ENCODE peak calls at places on chromosomes 3 and 15, in six cellular contexts. J is psoas muscle, Q is foreskin fibroblast, D is natural killer cell, H is epithelial cell of esophagus, L is GM13977. V is an unnamed sample.

GRCh38 chr15:76342046-76342381 is 5.4 kb downstream of the ISL2 start:
- DNase-seq in J (no peak), L (peak; percentile 30), Q (no peak), H (no peak), D (no peak), V (no peak)

GRCh38 chr3:129161860-129162271 is 1.0 kb upstream of the ISY1 start:
- DNase-seq in Q (peak; percentile 52), H (peak; percentile 38), J (no peak), D (peak; percentile 29), L (peak; percentile 43), V (peak; percentile 38)

GRCh38 chr3:102069211-102069662 is 219.9 kb downstream of the NFKBIZ start:
- DNase-seq in D (no peak), J (peak; percentile 13), L (no peak), H (peak; percentile 88), Q (peak; percentile 89), V (peak; percentile 90)

GRCh38 chr3:142947352-142947751 is 16.1 kb downstream of the PAQR9 start:
- DNase-seq in J (no peak), D (no peak), H (no peak), L (no peak), Q (no peak), V (no peak)

GRCh38 chr15:63491979-63492378 is 12.4 kb upstream of the USP3 start:
- DNase-seq in J (no peak), H (no peak), D (no peak), L (no peak), Q (peak; percentile 40), V (no peak)

GRCh38 chr3:72633101-72633500 is 215.1 kb downstream of the SHQ1 start:
- DNase-seq in J (no peak), H (no peak), L (no peak), Q (peak; percentile 20), D (no peak), V (no peak)

GRCh38 chr3:189355481-189356201 is 183.9 kb downstream of the TPRG1 start:
- DNase-seq in D (no peak), H (peak; percentile 94), L (no peak), J (no peak), Q (no peak), V (peak; percentile 95)

GRCh38 chr3:18445421-18446066 is 20.4 kb upstream of the SATB1 start:
- DNase-seq in J (no peak), H (no peak), Q (peak; percentile 9), L (peak; percentile 14), D (peak; percentile 64), V (no peak)

GRCh38 chr3:57787867-57788623 is 31.9 kb downstream of the SLMAP start:
- DNase-seq in Q (no peak), H (peak; percentile 35), L (peak; percentile 74), J (no peak), D (no peak), V (no peak)

GRCh38 chr3:15754047-15754446 is 43.7 kb downstream of the ANKRD28 start:
- DNase-seq in Q (peak; percentile 73), L (no peak), D (no peak), J (no peak), H (peak; percentile 72), V (peak; percentile 81)

GRCh38 chr15:60795889-60796288 is 316.9 kb upstream of the ICE2 start:
- DNase-seq in D (no peak), L (peak; percentile 62), J (no peak), H (no peak), Q (no peak), V (no peak)

GRCh38 chr3:25454411-25454927 is 26.4 kb downstream of the RARB start:
- DNase-seq in J (no peak), D (no peak), Q (no peak), L (no peak), H (no peak), V (no peak)

GRCh38 chr15:70430029-70430428 is 332.3 kb upstream of the TLE3 start:
- DNase-seq in L (no peak), H (peak; percentile 96), Q (peak; percentile 37), J (no peak), D (no peak), V (peak; percentile 99)

GRCh38 chr15:50140097-50140496 is 21.1 kb upstream of the ATP8B4 start:
- DNase-seq in D (no peak), H (no peak), L (no peak), Q (no peak), J (no peak), V (no peak)

GRCh38 chr3:60133269-60133877 is 1083.5 kb upstream of the CFAP20DC start:
- DNase-seq in J (no peak), Q (no peak), H (peak; percentile 1), L (no peak), D (no peak), V (peak; percentile 25)

GRCh38 chr15:52080031-52080430 is 32.5 kb downstream of the BCL2L10 start:
- DNase-seq in J (no peak), Q (no peak), D (no peak), L (no peak), H (peak; percentile 91), V (peak; percentile 93)

GRCh38 chr15:52080993-52081392 is 31.6 kb downstream of the BCL2L10 start:
- DNase-seq in Q (no peak), L (no peak), H (no peak), J (no peak), D (no peak), V (no peak)

GRCh38 chr15:52078876-52079700 is 33.5 kb downstream of the BCL2L10 start:
- DNase-seq in H (peak; percentile 75), D (peak; percentile 63), J (peak; percentile 75), L (peak; percentile 70), Q (peak; percentile 71), V (no peak)

GRCh38 chr15:52078197-52078875 is 34.2 kb downstream of the BCL2L10 start:
- DNase-seq in L (no peak), Q (no peak), J (no peak), D (no peak), H (no peak), V (no peak)

GRCh38 chr15:52076889-52077781 is 35.4 kb downstream of the BCL2L10 start:
- DNase-seq in J (no peak), D (no peak), H (peak; percentile 99), Q (peak; percentile 90), L (no peak), V (peak; percentile 100)
- TF ChIP-seq CTCF in J (no peak), D (no peak), H (no peak), Q (no peak), L (peak; percentile 22), V (no peak)

DNA sequence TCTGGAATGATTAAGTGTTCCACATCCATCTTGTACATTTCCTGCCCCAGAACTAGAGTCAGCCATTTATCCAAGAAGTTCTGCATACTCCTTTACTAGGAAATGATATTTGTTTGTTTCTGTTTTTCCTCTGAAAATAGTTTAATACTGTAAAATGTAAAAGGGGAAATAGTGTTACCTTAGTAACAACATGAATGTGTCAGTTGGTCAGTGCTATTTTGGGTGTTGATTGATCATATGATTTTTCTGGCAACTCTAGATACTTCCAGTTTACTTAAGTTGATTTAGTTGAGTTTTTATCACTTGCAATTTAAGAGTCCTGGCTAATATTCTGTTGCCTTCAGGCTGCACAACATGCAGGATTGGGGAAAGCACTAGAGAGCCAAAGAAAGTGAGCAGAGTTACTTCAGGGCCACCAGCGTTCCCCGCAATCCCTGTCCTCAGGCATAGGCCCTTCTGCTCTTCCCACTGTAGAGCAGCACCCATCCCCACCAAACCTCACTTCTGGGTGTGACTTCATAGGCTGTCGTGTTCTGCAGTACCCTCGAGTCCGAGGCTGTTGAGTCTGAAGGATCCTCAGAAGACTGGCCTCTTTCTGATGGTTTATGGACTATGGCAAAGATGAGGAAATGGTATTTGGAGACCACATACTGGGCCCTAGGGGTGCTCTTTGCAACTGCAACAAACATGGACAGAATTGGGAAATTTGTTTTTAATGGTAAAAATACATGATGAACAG is 69.0 kb downstream of the CHD2 start:
- DNase-seq in Q (no peak), L (no peak), H (no peak), D (no peak), J (no peak), V (no peak)
- TF ChIP-seq CTCF in Q (no peak), L (no peak), H (no peak), D (no peak), J (no peak), V (no peak)

GRCh38 chr3:30970183-30970582 is 75.7 kb upstream of the GADL1 start:
- DNase-seq in Q (peak; percentile 19), L (peak; percentile 8), J (no peak), D (no peak), H (peak; percentile 27), V (peak; percentile 20)
- TF ChIP-seq CTCF in Q (peak; percentile 13), L (peak; percentile 32), J (peak; percentile 38), D (no peak), H (peak; percentile 47), V (peak; percentile 24)

DNA sequence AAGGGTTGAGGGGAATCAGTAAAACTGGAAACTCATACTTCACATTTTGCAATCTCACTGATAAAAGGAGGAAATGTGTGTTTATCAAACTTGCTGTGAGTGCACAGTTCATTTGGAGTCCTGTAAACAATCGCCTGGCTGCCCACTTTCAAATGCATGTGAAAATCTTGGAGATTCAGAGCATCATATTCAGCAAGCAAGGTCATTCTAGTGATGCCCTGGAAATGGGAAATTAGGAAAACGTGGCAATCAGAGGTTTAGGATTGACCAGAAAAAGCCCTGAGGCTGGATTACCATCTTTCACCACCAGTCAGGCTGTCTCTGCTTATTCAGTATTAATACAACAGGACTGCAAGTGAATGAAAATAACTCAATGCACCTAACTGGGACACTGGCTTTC is 23.9 kb downstream of the DPH6 start:
- DNase-seq in J (no peak), D (no peak), H (no peak), L (no peak), Q (peak; percentile 30), V (no peak)
- TF ChIP-seq CTCF in J (no peak), D (no peak), H (no peak), L (no peak), Q (no peak), V (no peak)

DNA sequence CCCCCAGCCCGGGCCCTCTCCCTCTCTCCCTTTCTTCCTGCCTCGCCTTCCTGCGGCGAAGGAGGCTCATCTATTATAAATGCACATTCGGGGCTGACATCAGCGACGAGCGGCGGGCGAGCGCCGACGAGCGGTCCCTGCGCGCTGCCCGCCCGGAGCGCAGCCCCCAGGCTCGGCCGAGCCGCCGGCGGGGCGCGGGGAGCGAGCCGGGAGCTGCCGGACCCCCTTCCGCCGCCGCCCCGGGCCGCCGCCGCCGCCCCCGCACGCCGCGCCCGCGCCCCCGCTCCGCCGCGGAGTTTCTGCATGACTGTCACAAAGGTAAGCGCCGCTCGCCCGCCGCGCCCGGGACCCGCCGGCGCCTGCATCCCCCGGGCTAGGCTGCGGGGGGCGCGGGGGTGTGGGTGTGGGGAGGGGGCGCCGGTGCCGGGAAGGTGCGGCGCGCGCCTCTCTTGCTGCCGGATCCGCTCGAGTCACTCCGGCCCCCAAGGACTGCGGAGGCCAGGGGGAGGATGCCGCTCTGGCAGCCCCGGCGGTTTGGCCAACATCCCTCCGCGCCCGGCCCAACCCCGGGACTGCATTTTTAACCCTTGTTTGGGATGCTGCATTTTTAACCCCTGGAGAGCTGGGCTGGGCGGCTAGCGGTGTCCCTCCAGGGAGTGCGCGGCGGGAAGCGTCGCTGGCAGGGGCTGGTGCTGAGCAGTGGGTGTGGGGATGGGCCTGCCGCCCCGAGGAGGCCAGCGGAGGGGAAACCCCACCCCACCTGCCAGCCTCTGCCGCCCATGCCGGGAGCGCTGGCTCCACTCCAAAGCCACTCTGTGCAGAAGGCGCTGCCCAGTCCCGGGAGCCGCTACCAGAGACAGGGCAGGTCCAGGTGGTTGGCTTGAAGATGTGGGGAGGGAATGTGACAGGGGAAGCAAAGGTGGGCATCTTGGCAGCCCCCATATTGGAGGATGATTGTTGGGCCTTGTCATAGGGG is at the start of gene CORO2B:
- DNase-seq in J (peak; percentile 68), Q (peak; percentile 79), L (peak; percentile 43), D (no peak), H (peak; percentile 30), V (no peak)
- TF ChIP-seq CTCF in J (no peak), Q (no peak), L (no peak), D (no peak), H (no peak), V (no peak)